ENCODE peak calls at places on chromosomes 16 and 17, in four cellular contexts. R is CD8-positive, alpha-beta T cell; B is AG09319; D is osteocyte. M is an unnamed sample.

GRCh38 chr16:64428463-64428862 is 693.4 kb downstream of the CDH11 start:
- DNase-seq in B (peak; percentile 68), D (no peak), R (no peak), M (no peak)

GRCh38 chr17:60304502-60304901 is 87.4 kb downstream of the USP32 start:
- DNase-seq in B (no peak), D (no peak), R (no peak), M (no peak)

GRCh38 chr17:20952183-20952582 is 90.6 kb downstream of the USP22 start:
- DNase-seq in R (no peak), B (no peak), D (no peak), M (no peak)

GRCh38 chr16:86195863-86196630 is 297.1 kb downstream of the IRF8 start:
- DNase-seq in B (no peak), D (no peak), R (no peak), M (no peak)

GRCh38 chr16:76676356-76676755 is 399.2 kb downstream of the CNTNAP4 start:
- DNase-seq in R (no peak), D (no peak), B (no peak), M (no peak)

GRCh38 chr17:6041261-6041660 is 28.9 kb upstream of the WSCD1 start:
- DNase-seq in R (no peak), B (no peak), D (no peak), M (no peak)

GRCh38 chr16:13909872-13910303 is 10.1 kb upstream of the ERCC4 start:
- DNase-seq in B (no peak), R (no peak), D (no peak), M (no peak)

GRCh38 chr16:88062341-88062861 is 111.2 kb downstream of the BANP start:
- DNase-seq in R (no peak), B (peak; percentile 53), D (no peak), M (no peak)

GRCh38 chr16:15880434-15880833 is 8.0 kb downstream of the CEP20 start:
- DNase-seq in B (no peak), R (no peak), D (no peak), M (no peak)

GRCh38 chr16:31535737-31536136 is 8.0 kb downstream of the AHSP start:
- DNase-seq in D (no peak), R (no peak), B (no peak), M (no peak)

GRCh38 chr16:14513389-14514107 is 116.5 kb downstream of the PARN start:
- DNase-seq in R (no peak), D (no peak), B (no peak), M (no peak)

GRCh38 chr17:68682913-68683312 is 81.7 kb upstream of the FAM20A start:
- DNase-seq in R (no peak), B (no peak), D (no peak), M (no peak)

GRCh38 chr16:19366384-19366783 is 51.3 kb upstream of the TMC5 start:
- DNase-seq in R (no peak), D (no peak), B (no peak), M (no peak)

GRCh38 chr16:12271006-12271405 is 294.5 kb downstream of the SNX29 start:
- DNase-seq in D (no peak), R (no peak), B (no peak), M (peak; percentile 47)
- TF ChIP-seq CTCF in D (peak; percentile 39), R (no peak), B (peak; percentile 40), M (peak; percentile 25)

DNA sequence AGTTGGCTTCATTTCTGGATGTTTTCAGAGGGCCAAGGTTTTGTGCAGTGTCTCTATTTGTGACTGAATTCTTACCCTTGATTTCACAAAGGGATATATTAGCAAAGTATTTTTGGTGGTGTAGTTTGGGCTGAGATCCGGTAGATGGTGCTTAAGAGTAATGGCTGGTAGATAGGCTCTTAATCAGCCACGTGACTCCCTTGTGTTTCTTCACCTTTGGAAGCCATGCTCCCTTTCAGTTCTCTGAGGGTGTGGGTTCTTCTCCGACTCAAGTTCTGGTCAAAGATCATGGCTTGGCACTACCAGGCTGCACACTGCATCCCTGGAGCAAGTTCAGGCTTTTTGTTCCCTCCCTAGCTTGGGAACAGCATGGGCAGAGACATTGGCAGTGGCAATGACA is 887.3 kb downstream of the CDH8 start:
- DNase-seq in D (no peak), R (no peak), B (no peak), M (peak; percentile 37)
- TF ChIP-seq CTCF in D (no peak), R (no peak), B (no peak), M (peak; percentile 43)

GRCh38 chr17:4540224-4541040 is 14.8 kb downstream of the MYBBP1A start:
- DNase-seq in R (no peak), D (no peak), B (no peak), M (peak; percentile 44)
- TF ChIP-seq CTCF in R (no peak), D (no peak), B (no peak), M (peak; percentile 17)

DNA sequence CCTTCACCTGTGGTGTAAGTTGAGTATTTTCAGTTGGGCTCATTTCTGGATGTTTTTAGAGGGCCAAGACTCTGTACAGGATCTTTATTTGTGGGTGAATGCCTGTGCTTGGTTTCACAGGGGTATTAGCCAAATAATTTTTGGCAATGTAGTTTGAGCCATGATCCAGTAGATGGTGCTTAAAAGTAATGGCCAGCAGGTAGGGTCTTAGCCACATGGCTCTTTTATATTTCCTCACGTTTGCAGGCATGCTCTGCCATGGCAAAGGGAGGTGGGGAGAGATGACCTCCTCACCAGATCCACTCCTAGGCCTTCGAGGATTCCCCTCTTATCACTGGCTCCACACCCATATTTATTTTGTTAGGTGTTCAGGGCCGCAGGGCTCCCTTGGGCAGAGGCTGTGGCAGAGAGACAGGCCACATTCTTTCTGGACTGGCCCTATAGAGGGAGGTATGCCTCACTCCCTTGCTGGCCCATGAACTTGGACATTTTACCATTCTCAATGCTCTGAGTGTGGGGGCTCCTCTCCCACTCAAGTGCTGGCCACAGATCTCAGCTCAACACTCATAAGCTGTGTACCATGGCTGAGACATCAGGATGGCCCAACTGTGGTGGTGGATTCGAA is 417.1 kb downstream of the XYLT1 start:
- DNase-seq in R (no peak), D (no peak), B (no peak), M (no peak)
- TF ChIP-seq CTCF in R (no peak), D (no peak), B (no peak), M (no peak)

GRCh38 chr17:7947651-7948050 is 15.6 kb downstream of the CNTROB start:
- DNase-seq in R (no peak), B (no peak), D (no peak), M (no peak)
- TF ChIP-seq CTCF in R (no peak), B (no peak), D (no peak), M (no peak)

DNA sequence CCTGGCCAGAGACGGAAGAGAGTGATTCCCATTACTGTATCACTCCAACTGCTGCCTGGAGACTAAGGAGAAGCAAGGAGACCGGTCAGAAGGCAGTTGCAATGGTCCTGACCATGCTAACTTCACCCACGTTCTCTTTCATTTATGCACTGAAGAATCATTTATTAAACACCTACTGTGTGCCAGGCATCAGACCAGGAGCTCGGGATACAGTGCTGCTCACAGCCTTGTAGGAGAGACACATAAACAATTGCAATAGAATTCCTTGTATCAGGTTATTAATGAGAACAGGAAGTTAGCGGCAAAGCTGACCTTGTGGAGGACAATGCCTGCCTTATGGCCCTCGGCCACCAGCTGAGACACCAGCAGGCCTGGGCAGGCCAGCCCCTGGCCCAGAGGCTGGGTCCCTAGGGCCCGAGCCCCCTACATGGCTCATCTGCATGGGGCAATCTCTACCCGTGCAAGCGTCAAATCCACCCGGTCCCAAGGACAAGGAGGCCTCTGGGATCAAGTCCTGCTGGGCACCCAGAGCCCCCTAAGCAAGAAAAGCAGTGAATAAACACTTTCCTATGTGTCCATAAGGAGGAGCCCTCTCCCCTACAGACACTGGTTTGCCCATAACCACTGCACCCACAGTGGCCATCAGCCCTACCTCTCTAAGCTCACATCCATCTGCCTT is 8.6 kb upstream of the ENPP7 start:
- DNase-seq in R (no peak), B (no peak), D (no peak), M (peak; percentile 49)
- TF ChIP-seq CTCF in R (no peak), B (no peak), D (peak; percentile 41), M (peak; percentile 42)

GRCh38 chr16:67982011-67982696 is 1.9 kb upstream of the DPEP3 start:
- DNase-seq in D (no peak), B (no peak), R (no peak), M (no peak)

GRCh38 chr16:67977469-67978227 is 2.7 kb downstream of the DPEP3 start:
- DNase-seq in D (no peak), B (no peak), R (no peak), M (no peak)

GRCh38 chr16:67976205-67976604 is 4.1 kb downstream of the DPEP3 start:
- DNase-seq in R (no peak), D (no peak), B (no peak), M (no peak)

GRCh38 chr16:67977005-67977404 is 3.3 kb downstream of the DPEP3 start:
- DNase-seq in B (no peak), R (no peak), D (no peak), M (no peak)

DNA sequence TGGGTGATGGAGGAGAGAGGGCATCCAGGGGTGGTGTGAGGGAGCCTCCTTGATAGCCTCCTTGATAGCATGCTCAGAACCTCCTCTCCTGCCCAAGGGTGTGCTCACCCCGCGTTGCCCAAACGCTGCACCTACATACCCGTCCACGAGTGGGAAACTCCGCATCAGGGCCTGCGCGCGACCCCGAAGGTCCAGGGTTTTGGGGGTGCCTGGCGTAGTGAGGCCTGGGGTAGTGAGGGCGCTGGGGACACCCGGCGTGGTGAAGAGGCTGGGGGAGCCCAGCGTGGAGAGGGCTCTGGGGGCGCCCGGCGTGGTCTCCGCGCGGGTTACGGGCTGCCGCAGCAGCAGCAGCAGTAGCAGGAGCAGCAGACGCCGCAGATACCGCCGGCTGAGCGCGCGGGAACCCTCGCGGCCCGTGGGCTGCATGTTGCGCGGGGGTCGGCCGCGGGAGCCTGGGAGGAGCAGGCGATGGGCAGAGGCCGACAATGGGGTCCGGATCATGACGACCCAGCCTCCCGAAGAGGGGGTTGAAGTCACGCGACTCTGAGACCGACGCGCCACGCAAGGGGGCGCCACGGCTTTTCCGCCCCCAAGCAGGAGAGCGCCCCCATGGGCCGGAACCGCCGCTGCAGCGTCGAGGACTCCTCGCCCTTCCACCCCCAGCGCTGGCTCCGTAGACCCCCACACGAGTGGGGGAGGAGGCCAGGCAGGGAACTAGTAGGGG is at the start of gene DPEP3:
- DNase-seq in D (no peak), R (no peak), B (no peak), M (no peak)
- TF ChIP-seq CTCF in D (no peak), R (no peak), B (peak; percentile 15), M (peak; percentile 4)

GRCh38 chr16:12350945-12351344 is 374.4 kb downstream of the SNX29 start:
- DNase-seq in D (no peak), R (no peak), B (no peak), M (no peak)
- TF ChIP-seq CTCF in D (no peak), R (no peak), B (no peak), M (no peak)

GRCh38 chr17:15999974-16000827 is 577 bp downstream of the TTC19 start:
- DNase-seq in B (no peak), D (no peak), R (no peak), M (peak; percentile 67)

GRCh38 chr17:16001498-16001897 is 1.9 kb downstream of the TTC19 start:
- DNase-seq in D (no peak), R (no peak), B (no peak), M (no peak)

GRCh38 chr17:15998031-15998574 is 1.4 kb downstream of the ZSWIM7 start:
- DNase-seq in D (no peak), B (no peak), R (no peak), M (no peak)

GRCh38 chr17:15996322-15996721 is 3.2 kb downstream of the ZSWIM7 start:
- DNase-seq in B (no peak), R (no peak), D (no peak), M (peak; percentile 20)

GRCh38 chr17:15999141-15999973 is at the start of the genes TTC19 and ZSWIM7:
- DNase-seq in R (peak; percentile 96), B (peak; percentile 78), D (peak; percentile 97), M (peak; percentile 99)
- TF ChIP-seq CTCF in R (no peak), B (no peak), D (no peak), M (no peak)